ENCODE peak calls at places on chromosomes 11 and 22, in six cellular contexts. J is astrocyte of the hippocampus, H is HT-29, C is ovary, K is endothelial cell, N is HCEC 1CT. Q is an unnamed sample.

GRCh38 chr22:35910013-35910860 is 118.4 kb downstream of the RBFOX2 start:
- DNase-seq in J (peak), H (no peak), N (peak), K (no peak), C (no peak), Q (no peak)

GRCh38 chr11:3808846-3809623 is 675 bp downstream of the PGAP2 start:
- DNase-seq in C (no peak), N (peak), J (peak), K (no peak), H (peak), Q (no peak)

GRCh38 chr11:12085371-12086251 is 24.8 kb upstream of the MICAL2 start:
- DNase-seq in H (no peak), K (no peak), N (peak), C (no peak), J (no peak), Q (no peak)

GRCh38 chr11:34203377-34203801 is 98.0 kb downstream of the NAT10 start:
- DNase-seq in K (no peak), J (no peak), H (no peak), N (no peak), C (no peak), Q (no peak)

GRCh38 chr11:118652681-118653181 is 26.7 kb downstream of the TREH start:
- DNase-seq in C (no peak), N (no peak), J (no peak), K (no peak), H (no peak), Q (peak)

GRCh38 chr22:31630331-31631329 is 31.4 kb downstream of the PISD start:
- DNase-seq in J (peak), K (peak), H (peak), N (peak), C (peak), Q (peak)

GRCh38 chr22:27801197-27801615 is 350 bp downstream of the MN1 start:
- DNase-seq in N (peak), C (peak), J (peak), H (no peak), K (peak), Q (no peak)

GRCh38 chr22:38098410-38099249 is 11.9 kb downstream of the BAIAP2L2 start:
- DNase-seq in N (peak), J (no peak), H (no peak), C (no peak), K (no peak), Q (no peak)

GRCh38 chr11:118908931-118909618 is 16.7 kb downstream of the BCL9L start:
- DNase-seq in J (peak), K (no peak), N (peak), C (peak), H (peak), Q (peak)